ENCODE peak calls at places on chromosomes 7 and 10, in seven cellular contexts. One of them, this sample, is unnamed. For H3K36me3, the result is how much of the 10 kb centered on the place peaks cover.

GRCh38 chr10:126062132-126063032 is 166.0 kb downstream of the FANK1 start:
- DNase-seq in gastrocnemius medialis: peak
- DNase-seq in right lobe of liver: no peak
- DNase-seq in uterus: peak
- DNase-seq in K562: peak
- DNase-seq in prostate gland: no peak
- DNase-seq in tibial nerve: peak
- DNase-seq in this sample: peak

GRCh38 chr7:55065079-55065478 is 46.3 kb downstream of the EGFR start:
- DNase-seq in gastrocnemius medialis: peak
- DNase-seq in right lobe of liver: no peak
- DNase-seq in uterus: peak
- DNase-seq in K562: no peak
- DNase-seq in prostate gland: no peak
- DNase-seq in tibial nerve: no peak
- DNase-seq in this sample: no peak

GRCh38 chr7:158541330-158542010 is 46.2 kb downstream of the PTPRN2 start:
- DNase-seq in gastrocnemius medialis: no peak
- DNase-seq in right lobe of liver: no peak
- DNase-seq in uterus: no peak
- DNase-seq in K562: peak
- DNase-seq in prostate gland: no peak
- DNase-seq in tibial nerve: no peak
- DNase-seq in this sample: no peak

GRCh38 chr10:123101844-123102243 is 33.9 kb upstream of the HMX3 start:
- DNase-seq in gastrocnemius medialis: no peak
- DNase-seq in right lobe of liver: no peak
- DNase-seq in uterus: no peak
- DNase-seq in K562: no peak
- DNase-seq in prostate gland: no peak
- DNase-seq in tibial nerve: no peak
- DNase-seq in this sample: no peak

GRCh38 chr10:60086862-60087261 is 180.5 kb upstream of the CCDC6 start:
- DNase-seq in gastrocnemius medialis: no peak
- DNase-seq in right lobe of liver: no peak
- DNase-seq in uterus: no peak
- DNase-seq in K562: no peak
- DNase-seq in prostate gland: no peak
- DNase-seq in tibial nerve: no peak
- DNase-seq in this sample: no peak

GRCh38 chr7:151276651-151277590 is 28.4 kb upstream of the SMARCD3 start:
- DNase-seq in gastrocnemius medialis: no peak
- DNase-seq in right lobe of liver: peak
- DNase-seq in uterus: peak
- DNase-seq in K562: peak
- DNase-seq in prostate gland: peak
- DNase-seq in tibial nerve: no peak
- DNase-seq in this sample: peak

GRCh38 chr7:31102973-31103850 is 51.1 kb downstream of the ADCYAP1R1 start:
- DNase-seq in gastrocnemius medialis: no peak
- DNase-seq in right lobe of liver: peak
- DNase-seq in uterus: no peak
- DNase-seq in K562: no peak
- DNase-seq in prostate gland: no peak
- DNase-seq in tibial nerve: no peak
- DNase-seq in this sample: peak

GRCh38 chr7:24370541-24370940 is 86.6 kb downstream of the NPY start:
- DNase-seq in gastrocnemius medialis: no peak
- DNase-seq in right lobe of liver: no peak
- DNase-seq in uterus: no peak
- DNase-seq in K562: no peak
- DNase-seq in prostate gland: no peak
- DNase-seq in tibial nerve: no peak
- DNase-seq in this sample: no peak

GRCh38 chr10:25349520-25349919 is 174.7 kb downstream of the GPR158 start:
- DNase-seq in gastrocnemius medialis: no peak
- DNase-seq in right lobe of liver: no peak
- DNase-seq in uterus: no peak
- DNase-seq in K562: no peak
- DNase-seq in prostate gland: no peak
- DNase-seq in tibial nerve: no peak
- DNase-seq in this sample: no peak

GRCh38 chr7:44388089-44388970 is 62.9 kb upstream of the CAMK2B start:
- DNase-seq in gastrocnemius medialis: no peak
- DNase-seq in right lobe of liver: peak
- DNase-seq in uterus: no peak
- DNase-seq in K562: no peak
- DNase-seq in prostate gland: no peak
- DNase-seq in tibial nerve: no peak
- DNase-seq in this sample: peak

GRCh38 chr7:137097111-137097510 is 228.7 kb downstream of the CHRM2 start:
- DNase-seq in gastrocnemius medialis: no peak
- DNase-seq in right lobe of liver: no peak
- DNase-seq in uterus: no peak
- DNase-seq in K562: no peak
- DNase-seq in prostate gland: no peak
- DNase-seq in tibial nerve: no peak
- DNase-seq in this sample: no peak

GRCh38 chr10:71073451-71074175 is 138.8 kb upstream of the UNC5B start:
- DNase-seq in gastrocnemius medialis: no peak
- DNase-seq in right lobe of liver: no peak
- DNase-seq in uterus: no peak
- DNase-seq in K562: no peak
- DNase-seq in prostate gland: no peak
- DNase-seq in tibial nerve: no peak
- DNase-seq in this sample: no peak

GRCh38 chr10:79073784-79074432 is 5.1 kb downstream of the ZMIZ1 start:
- DNase-seq in gastrocnemius medialis: no peak
- DNase-seq in right lobe of liver: peak
- DNase-seq in uterus: no peak
- DNase-seq in K562: no peak
- DNase-seq in prostate gland: no peak
- DNase-seq in tibial nerve: no peak
- DNase-seq in this sample: peak

GRCh38 chr7:144818516-144818915 is 17.3 kb downstream of the TPK1 start:
- DNase-seq in gastrocnemius medialis: no peak
- DNase-seq in right lobe of liver: no peak
- DNase-seq in uterus: no peak
- DNase-seq in K562: no peak
- DNase-seq in prostate gland: no peak
- DNase-seq in tibial nerve: no peak
- DNase-seq in this sample: no peak

GRCh38 chr10:137031-137430 is 1.8 kb downstream of the ZMYND11 start:
- DNase-seq in gastrocnemius medialis: no peak
- DNase-seq in right lobe of liver: no peak
- DNase-seq in uterus: no peak
- DNase-seq in K562: peak
- DNase-seq in prostate gland: no peak
- DNase-seq in tibial nerve: no peak
- DNase-seq in this sample: no peak

GRCh38 chr10:34403512-34403911 is 411.6 kb downstream of the PARD3 start:
- DNase-seq in gastrocnemius medialis: no peak
- DNase-seq in right lobe of liver: no peak
- DNase-seq in uterus: no peak
- DNase-seq in K562: no peak
- DNase-seq in prostate gland: no peak
- DNase-seq in tibial nerve: no peak
- DNase-seq in this sample: no peak

GRCh38 chr7:139249179-139249822 is 18.3 kb downstream of the UBN2 start:
- DNase-seq in gastrocnemius medialis: no peak
- DNase-seq in right lobe of liver: no peak
- DNase-seq in uterus: no peak
- DNase-seq in K562: no peak
- DNase-seq in prostate gland: no peak
- DNase-seq in tibial nerve: no peak
- DNase-seq in this sample: no peak

GRCh38 chr7:139245401-139245800 is 14.4 kb downstream of the UBN2 start:
- DNase-seq in gastrocnemius medialis: no peak
- DNase-seq in right lobe of liver: no peak
- DNase-seq in uterus: no peak
- DNase-seq in K562: no peak
- DNase-seq in prostate gland: no peak
- DNase-seq in tibial nerve: no peak
- DNase-seq in this sample: no peak

GRCh38 chr7:139246494-139246893 is 15.5 kb downstream of the UBN2 start:
- DNase-seq in gastrocnemius medialis: no peak
- DNase-seq in right lobe of liver: no peak
- DNase-seq in uterus: no peak
- DNase-seq in K562: no peak
- DNase-seq in prostate gland: no peak
- DNase-seq in tibial nerve: no peak
- DNase-seq in this sample: no peak

GRCh38 chr7:139242741-139243281 is 11.8 kb downstream of the UBN2 start:
- DNase-seq in gastrocnemius medialis: peak
- DNase-seq in right lobe of liver: no peak
- DNase-seq in uterus: no peak
- DNase-seq in K562: peak
- DNase-seq in prostate gland: no peak
- DNase-seq in tibial nerve: no peak
- DNase-seq in this sample: no peak

GRCh38 chr7:139246905-139247304 is 15.9 kb downstream of the UBN2 start:
- DNase-seq in gastrocnemius medialis: peak
- DNase-seq in right lobe of liver: no peak
- DNase-seq in uterus: no peak
- DNase-seq in K562: no peak
- DNase-seq in prostate gland: no peak
- DNase-seq in tibial nerve: no peak
- DNase-seq in this sample: no peak
- H3K36me3 ChIP-seq in gastrocnemius medialis: under half
- H3K36me3 ChIP-seq in right lobe of liver: under half
- H3K36me3 ChIP-seq in uterus: under half
- H3K36me3 ChIP-seq in K562: half or more
- H3K36me3 ChIP-seq in prostate gland: under half
- H3K36me3 ChIP-seq in tibial nerve: half or more
- H3K36me3 ChIP-seq in this sample: half or more

DNA sequence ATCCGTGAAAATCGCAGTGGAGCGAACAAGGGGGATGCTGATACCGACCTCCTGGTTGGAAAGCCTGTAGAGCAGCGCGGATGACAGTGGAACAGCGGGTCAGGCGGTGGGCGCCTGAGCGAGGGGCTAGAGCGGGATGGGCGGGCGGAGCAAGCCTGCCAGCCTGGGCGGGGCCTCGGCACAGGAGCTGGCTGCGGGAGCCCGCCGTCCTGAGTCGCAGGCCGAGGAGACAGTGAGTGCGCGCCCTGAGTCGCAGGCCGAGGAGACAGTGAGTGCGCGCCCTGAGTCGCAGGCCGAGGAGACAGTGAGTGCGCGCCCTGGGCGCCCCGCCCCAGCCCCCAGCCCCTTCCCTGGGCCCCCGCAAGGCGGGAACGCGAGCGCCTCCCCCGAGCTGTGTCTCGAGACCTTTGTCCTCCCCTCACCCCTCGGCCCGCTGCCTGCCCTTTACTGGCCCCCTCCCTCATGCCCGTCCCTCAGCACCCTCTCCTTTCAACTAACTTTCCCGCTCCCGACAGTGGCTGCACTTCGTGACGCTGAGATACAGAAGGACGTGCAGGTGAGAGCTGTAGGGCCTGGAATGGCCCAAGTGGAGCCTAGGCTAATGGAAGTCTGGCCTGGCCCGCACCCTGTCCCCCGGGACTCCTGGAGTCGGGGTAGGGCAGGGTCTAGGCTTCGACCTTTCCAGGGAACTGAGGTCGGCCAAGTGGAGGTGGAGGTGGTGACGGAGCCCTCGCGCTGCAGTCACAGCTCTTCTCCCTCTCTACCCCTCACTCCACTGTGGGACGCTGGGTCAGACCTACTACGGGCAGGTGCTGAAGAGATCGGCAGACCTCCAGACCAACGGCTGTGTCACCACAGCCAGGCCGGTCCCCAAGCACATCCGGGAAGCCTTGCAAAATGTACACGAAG is at the start of gene AS3MT:
- DNase-seq in gastrocnemius medialis: peak
- DNase-seq in right lobe of liver: peak
- DNase-seq in uterus: peak
- DNase-seq in K562: no peak
- DNase-seq in prostate gland: peak
- DNase-seq in tibial nerve: no peak
- DNase-seq in this sample: no peak
- TF ChIP-seq POLR2A in gastrocnemius medialis: no peak
- TF ChIP-seq POLR2A in right lobe of liver: peak
- TF ChIP-seq POLR2A in uterus: no peak
- TF ChIP-seq POLR2A in K562: no peak
- TF ChIP-seq POLR2A in prostate gland: peak
- TF ChIP-seq POLR2A in tibial nerve: no peak
- TF ChIP-seq POLR2A in this sample: no peak

GRCh38 chr10:104123397-104123796 is 1.4 kb downstream of the SFR1 start:
- DNase-seq in gastrocnemius medialis: no peak
- DNase-seq in right lobe of liver: no peak
- DNase-seq in uterus: no peak
- DNase-seq in K562: no peak
- DNase-seq in prostate gland: no peak
- DNase-seq in tibial nerve: no peak
- DNase-seq in this sample: no peak
- TF ChIP-seq CTCF in gastrocnemius medialis: no peak
- TF ChIP-seq CTCF in right lobe of liver: peak
- TF ChIP-seq CTCF in uterus: no peak
- TF ChIP-seq CTCF in K562: peak
- TF ChIP-seq CTCF in prostate gland: no peak
- TF ChIP-seq CTCF in tibial nerve: peak
- TF ChIP-seq CTCF in this sample: no peak

GRCh38 chr7:972110-972509 is 3.2 kb downstream of the COX19 start:
- DNase-seq in gastrocnemius medialis: no peak
- DNase-seq in right lobe of liver: no peak
- DNase-seq in uterus: no peak
- DNase-seq in K562: no peak
- DNase-seq in prostate gland: no peak
- DNase-seq in tibial nerve: no peak
- DNase-seq in this sample: no peak
- H3K36me3 ChIP-seq in gastrocnemius medialis: under half
- H3K36me3 ChIP-seq in right lobe of liver: half or more
- H3K36me3 ChIP-seq in uterus: under half
- H3K36me3 ChIP-seq in K562: half or more
- H3K36me3 ChIP-seq in prostate gland: under half
- H3K36me3 ChIP-seq in tibial nerve: half or more
- H3K36me3 ChIP-seq in this sample: half or more

GRCh38 chr10:43649149-43649523 is 455 bp upstream of the ZNF32 start:
- DNase-seq in gastrocnemius medialis: no peak
- DNase-seq in right lobe of liver: no peak
- DNase-seq in uterus: no peak
- DNase-seq in K562: no peak
- DNase-seq in prostate gland: no peak
- DNase-seq in tibial nerve: no peak
- DNase-seq in this sample: no peak

GRCh38 chr10:43647576-43647975 is 1.1 kb downstream of the ZNF32 start:
- DNase-seq in gastrocnemius medialis: no peak
- DNase-seq in right lobe of liver: no peak
- DNase-seq in uterus: no peak
- DNase-seq in K562: no peak
- DNase-seq in prostate gland: no peak
- DNase-seq in tibial nerve: no peak
- DNase-seq in this sample: no peak

GRCh38 chr10:43648083-43648391 is 644 bp downstream of the ZNF32 start:
- DNase-seq in gastrocnemius medialis: no peak
- DNase-seq in right lobe of liver: no peak
- DNase-seq in uterus: no peak
- DNase-seq in K562: peak
- DNase-seq in prostate gland: no peak
- DNase-seq in tibial nerve: no peak
- DNase-seq in this sample: no peak

GRCh38 chr10:43645866-43646265 is 2.8 kb downstream of the ZNF32 start:
- DNase-seq in gastrocnemius medialis: no peak
- DNase-seq in right lobe of liver: no peak
- DNase-seq in uterus: no peak
- DNase-seq in K562: no peak
- DNase-seq in prostate gland: no peak
- DNase-seq in tibial nerve: no peak
- DNase-seq in this sample: no peak

GRCh38 chr10:43648392-43649148 is at the start of gene ZNF32:
- DNase-seq in gastrocnemius medialis: peak
- DNase-seq in right lobe of liver: peak
- DNase-seq in uterus: peak
- DNase-seq in K562: peak
- DNase-seq in prostate gland: peak
- DNase-seq in tibial nerve: peak
- DNase-seq in this sample: peak
- TF ChIP-seq POLR2A in gastrocnemius medialis: peak
- TF ChIP-seq POLR2A in right lobe of liver: peak
- TF ChIP-seq POLR2A in uterus: peak
- TF ChIP-seq POLR2A in K562: peak
- TF ChIP-seq POLR2A in prostate gland: peak
- TF ChIP-seq POLR2A in tibial nerve: peak
- TF ChIP-seq POLR2A in this sample: no peak

This sample was measured in stomach.